ENCODE peak calls at places on chromosome 20, in four cellular contexts. Q, H, Z and C are unnamed samples.

GRCh38 chr20:45611054-45611453 is 18.5 kb upstream of the WFDC10A start:
- DNase-seq in Q (peak; percentile 43), H (no peak), Z (peak; percentile 7), C (peak; percentile 14)

GRCh38 chr20:23877524-23877923 is 2.0 kb downstream of the CST5 start:
- DNase-seq in Q (no peak), H (no peak), Z (no peak), C (no peak)

GRCh38 chr20:21225215-21225947 is 77.8 kb upstream of the XRN2 start:
- DNase-seq in Q (peak; percentile 35), H (no peak), Z (no peak), C (no peak)

GRCh38 chr20:57470212-57470522 is 54.8 kb downstream of the CTCFL start:
- DNase-seq in Q (no peak), H (no peak), Z (no peak), C (no peak)

GRCh38 chr20:62051901-62052255 is 13.8 kb downstream of the TAF4 start:
- DNase-seq in Q (no peak), H (no peak), Z (no peak), C (no peak)

GRCh38 chr20:25057234-25058050 is 497 bp downstream of the ACSS1 start:
- DNase-seq in Q (peak; percentile 62), H (no peak), Z (peak; percentile 77), C (no peak)

GRCh38 chr20:64239449-64240242 is 15.9 kb upstream of the PCMTD2 start:
- DNase-seq in Q (no peak), H (no peak), Z (no peak), C (no peak)

GRCh38 chr20:57425150-57426013 is 34.2 kb downstream of the RBM38 start:
- DNase-seq in Q (peak; percentile 31), H (no peak), Z (no peak), C (peak; percentile 39)

GRCh38 chr20:60892095-60892813 is 359.8 kb upstream of the CDH4 start:
- DNase-seq in Q (no peak), H (no peak), Z (no peak), C (no peak)

GRCh38 chr20:24938498-24938897 is 10.6 kb upstream of the CST7 start:
- DNase-seq in Q (no peak), H (no peak), Z (no peak), C (no peak)

GRCh38 chr20:64196831-64197418 is 32.7 kb downstream of the MYT1 start:
- DNase-seq in Q (no peak), H (no peak), Z (no peak), C (no peak)

GRCh38 chr20:62174021-62174804 is 8.6 kb upstream of the MTG2 start:
- DNase-seq in Q (no peak), H (no peak), Z (no peak), C (no peak)

GRCh38 chr20:64090165-64090564 is 6.0 kb upstream of the LKAAEAR1 start:
- DNase-seq in Q (no peak), H (no peak), Z (no peak), C (no peak)

GRCh38 chr20:25540273-25540672 is 45.1 kb downstream of the NINL start:
- DNase-seq in Q (no peak), H (no peak), Z (no peak), C (no peak)

GRCh38 chr20:62479218-62479617 is 3.4 kb upstream of the GATA5 start:
- DNase-seq in Q (no peak), H (no peak), Z (no peak), C (no peak)

GRCh38 chr20:46324960-46325703 is 16.8 kb upstream of the CDH22 start:
- DNase-seq in Q (peak; percentile 41), H (no peak), Z (peak; percentile 15), C (peak; percentile 17)

GRCh38 chr20:63740070-63740500 is 509 bp downstream of the SLC2A4RG start:
- DNase-seq in Q (peak; percentile 46), H (no peak), Z (peak; percentile 64), C (no peak)

GRCh38 chr20:33945391-33946079 is 48.2 kb upstream of the RALY start:
- DNase-seq in Q (peak; percentile 60), H (no peak), Z (no peak), C (no peak)

GRCh38 chr20:11274137-11274536 is 600.3 kb upstream of the JAG1 start:
- DNase-seq in Q (peak; percentile 82), H (peak; percentile 45), Z (no peak), C (peak; percentile 30)

GRCh38 chr20:10002871-10003270 is 31.9 kb upstream of the ANKEF1 start:
- DNase-seq in Q (no peak), H (no peak), Z (no peak), C (no peak)

DNA sequence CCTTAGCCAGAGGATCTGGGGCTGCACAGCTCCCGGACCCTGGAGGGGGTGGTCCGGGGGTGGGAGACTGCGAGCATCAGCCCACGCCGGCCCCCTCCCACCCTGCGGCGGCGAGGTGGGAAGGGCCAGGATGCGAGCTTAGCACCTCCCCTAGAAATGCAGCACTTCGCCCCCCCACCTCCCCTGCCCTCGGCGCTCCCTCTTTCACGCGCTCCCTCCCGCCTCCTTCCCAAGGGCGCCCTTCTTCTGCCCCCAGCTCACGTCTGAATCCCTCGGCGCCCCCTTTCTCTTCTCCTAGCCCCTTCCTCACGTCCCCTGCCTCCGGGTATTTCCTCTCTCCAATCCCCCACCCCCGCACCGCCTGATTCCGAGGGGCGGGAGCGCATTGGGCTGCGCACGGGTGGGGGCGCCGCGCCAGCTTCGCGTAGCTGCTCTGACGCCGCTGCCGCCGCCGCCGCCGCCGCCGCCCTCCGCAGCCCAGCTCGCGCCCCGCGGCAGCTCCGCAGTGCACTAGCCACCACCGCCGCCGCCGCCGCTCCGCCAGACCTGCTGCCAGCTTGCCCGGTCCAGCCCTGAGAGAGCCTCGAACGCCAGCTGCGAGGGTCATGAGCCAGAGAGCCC is at the start of gene SLC32A1:
- DNase-seq in Q (no peak), H (no peak), Z (no peak), C (no peak)
- H3K4me3 ChIP-seq in Q (no peak within 1 kb of the TSS), H (no peak within 1 kb of the TSS), Z (peak within 1 kb of the TSS; percentile 32), C (peak within 1 kb of the TSS; percentile 40)

GRCh38 chr20:1489764-1490436 is 1.3 kb downstream of the SIRPB2 start:
- DNase-seq in Q (no peak), H (no peak), Z (no peak), C (no peak)

GRCh38 chr20:1479831-1480595 is 11.2 kb downstream of the SIRPB2 start:
- DNase-seq in Q (no peak), H (no peak), Z (no peak), C (no peak)

GRCh38 chr20:1489328-1489727 is 1.9 kb downstream of the SIRPB2 start:
- DNase-seq in Q (no peak), H (no peak), Z (no peak), C (no peak)

GRCh38 chr20:1486566-1486965 is 4.7 kb downstream of the SIRPB2 start:
- DNase-seq in Q (no peak), H (no peak), Z (no peak), C (no peak)

DNA sequence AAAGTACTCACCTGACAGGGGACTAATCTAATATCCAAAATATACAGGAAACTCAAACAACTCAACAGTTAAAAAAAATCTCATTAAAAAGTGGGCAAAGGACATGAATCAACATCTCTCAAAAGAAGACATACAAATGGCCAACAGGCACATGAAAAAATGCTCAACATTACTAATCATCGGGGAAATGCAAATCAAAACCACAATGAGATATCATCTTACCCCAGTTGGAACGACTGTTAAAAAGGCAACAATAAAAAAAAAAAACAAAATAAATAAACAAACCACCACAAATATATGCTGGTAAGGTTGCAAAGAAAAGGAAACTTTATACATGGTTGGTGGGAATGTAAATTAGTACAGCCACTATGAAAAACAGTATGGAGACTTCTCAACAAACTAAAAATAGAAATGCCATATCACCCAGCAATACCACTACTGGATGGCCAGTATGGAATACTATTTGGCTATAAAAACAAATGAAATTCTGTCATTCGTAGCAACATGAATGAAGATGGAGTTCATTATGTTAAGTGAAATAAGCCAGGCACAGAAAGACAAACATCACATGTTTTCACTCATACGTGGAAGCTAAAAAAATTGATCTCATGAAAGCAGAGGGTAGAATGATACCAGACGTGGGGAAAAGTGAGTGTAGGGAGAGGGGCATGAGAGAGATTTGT is 6.6 kb downstream of the SIRPB2 start:
- DNase-seq in Q (no peak), H (no peak), Z (no peak), C (no peak)
- H3K4me3 ChIP-seq in Q (no peak overlapping the region), H (no peak overlapping the region), Z (no peak overlapping the region), C (no peak overlapping the region)

GRCh38 chr20:17648306-17648646 is 33.8 kb downstream of the RRBP1 start:
- DNase-seq in Q (no peak), H (no peak), Z (no peak), C (peak; percentile 68)
- H3K4me3 ChIP-seq in Q (no peak overlapping the region), H (no peak overlapping the region), Z (no peak overlapping the region), C (no peak overlapping the region)

GRCh38 chr20:35006009-35006408 is 50.3 kb downstream of the MYH7B start:
- DNase-seq in Q (no peak), H (no peak), Z (no peak), C (no peak)
- H3K4me3 ChIP-seq in Q (no peak overlapping the region), H (no peak overlapping the region), Z (no peak overlapping the region), C (no peak overlapping the region)

DNA sequence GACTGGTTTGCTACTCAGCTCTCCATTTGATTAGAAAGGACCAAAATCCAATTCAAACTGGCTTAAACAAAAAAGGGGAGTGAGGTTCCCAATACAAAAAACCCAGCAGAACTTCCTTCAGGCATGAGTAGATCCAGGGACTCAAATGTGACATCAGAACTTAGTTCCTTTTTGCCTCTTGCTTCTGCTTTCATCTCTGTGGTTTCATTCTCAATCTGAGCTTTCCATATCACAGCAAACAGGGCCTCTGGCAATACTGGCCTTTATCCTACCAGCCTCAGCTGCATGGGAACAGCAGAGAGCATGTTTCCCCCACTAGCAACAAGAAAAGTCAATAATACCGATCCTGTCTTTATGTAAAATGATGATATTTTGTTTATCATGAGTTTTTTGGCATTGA is 28.6 kb upstream of the PRELID3B start:
- DNase-seq in Q (no peak), H (no peak), Z (no peak), C (no peak)
- H3K4me3 ChIP-seq in Q (no peak overlapping the region), H (no peak overlapping the region), Z (no peak overlapping the region), C (no peak overlapping the region)

DNA sequence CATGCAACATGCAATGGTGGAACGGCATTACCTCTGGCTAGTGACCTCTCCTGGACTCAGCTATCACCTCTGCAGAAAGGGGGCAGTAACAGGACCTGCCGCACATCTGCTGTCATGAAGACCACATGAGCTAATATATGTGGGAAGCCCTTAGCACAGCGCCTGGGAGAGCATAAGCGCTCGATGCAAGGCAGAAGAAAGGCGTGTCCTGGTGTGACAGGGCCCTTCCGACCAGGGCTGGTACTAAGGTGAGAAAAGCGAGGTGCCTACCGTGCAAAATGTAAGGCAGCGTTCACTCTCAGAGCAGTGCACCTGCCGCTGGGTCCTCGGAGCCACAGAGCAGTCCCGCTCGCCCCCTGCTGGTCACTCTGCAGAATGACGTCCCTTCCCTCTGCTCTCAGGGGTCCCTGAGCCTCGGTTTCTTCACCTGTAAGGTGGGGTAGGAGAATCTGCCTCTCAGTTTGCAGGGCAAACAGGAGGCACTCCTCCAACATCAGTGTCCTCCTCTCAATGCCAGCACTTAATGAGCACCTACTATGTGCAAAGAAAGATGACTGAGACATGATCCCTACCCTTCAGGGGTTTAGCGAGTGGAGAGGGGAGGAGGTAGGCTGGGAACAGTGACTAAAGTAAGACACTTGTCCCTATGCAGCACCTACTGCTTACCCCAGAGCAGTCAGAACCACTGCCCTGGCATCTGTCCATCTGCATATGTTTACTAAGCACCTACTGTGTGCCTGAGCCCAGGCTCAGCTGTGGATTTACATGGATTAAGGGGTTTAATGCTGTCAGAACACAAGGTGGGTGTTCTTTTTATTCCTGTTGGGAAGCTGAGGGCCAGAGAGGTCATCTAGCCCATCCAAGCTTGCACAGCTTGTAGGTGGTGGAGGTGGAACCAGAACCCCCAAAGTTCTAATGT is 41.1 kb upstream of the PTGIS start:
- DNase-seq in Q (peak; percentile 59), H (no peak), Z (peak; percentile 88), C (peak; percentile 39)
- H3K4me3 ChIP-seq in Q (no peak overlapping the region), H (no peak overlapping the region), Z (peak overlapping the region; percentile 39), C (no peak overlapping the region)